ENCODE peak calls at places on chromosomes 3 and 15, in seven cellular contexts. S is AG09309, X is adrenal gland, W is foreskin fibroblast, F is right atrium auricular region, H is endothelial cell, L is upper lobe of left lung. J is an unnamed sample.

GRCh38 chr3:50885491-50885890 is 210.8 kb downstream of the DOCK3 start:
- DNase-seq in S (no peak), X (no peak), W (no peak), F (no peak), H (no peak), L (no peak), J (no peak)

GRCh38 chr3:16307832-16308531 is 43.0 kb downstream of the OXNAD1 start:
- DNase-seq in S (no peak), X (no peak), W (no peak), F (no peak), H (no peak), L (no peak), J (no peak)

GRCh38 chr3:12423918-12424634 is 60.2 kb upstream of the TSEN2 start:
- DNase-seq in S (no peak), X (peak; percentile 27), W (peak; percentile 68), F (no peak), H (no peak), L (no peak), J (no peak)

GRCh38 chr3:143078883-143079282 is 40.7 kb upstream of the CHST2 start:
- DNase-seq in S (peak; percentile 40), X (no peak), W (peak; percentile 66), F (no peak), H (no peak), L (no peak), J (no peak)

GRCh38 chr3:12633108-12633507 is 30.8 kb downstream of the RAF1 start:
- DNase-seq in S (no peak), X (no peak), W (no peak), F (no peak), H (no peak), L (no peak), J (no peak)

GRCh38 chr3:40377822-40378221 is 9.2 kb upstream of the ENTPD3 start:
- DNase-seq in S (no peak), X (no peak), W (no peak), F (no peak), H (no peak), L (no peak), J (no peak)

GRCh38 chr3:137116619-137117018 is 158.8 kb downstream of the IL20RB start:
- DNase-seq in S (no peak), X (no peak), W (no peak), F (no peak), H (no peak), L (no peak), J (no peak)

GRCh38 chr3:129577925-129578742 is 28.3 kb downstream of the PLXND1 start:
- DNase-seq in S (no peak), X (peak; percentile 48), W (no peak), F (no peak), H (no peak), L (peak; percentile 64), J (no peak)

GRCh38 chr3:98817546-98817945 is 54.4 kb downstream of the ST3GAL6 start:
- DNase-seq in S (no peak), X (no peak), W (no peak), F (no peak), H (no peak), L (no peak), J (peak; percentile 24)

GRCh38 chr15:50315814-50316630 is 39.0 kb downstream of the GABPB1 start:
- DNase-seq in S (peak; percentile 11), X (no peak), W (peak; percentile 21), F (no peak), H (no peak), L (no peak), J (peak; percentile 12)

GRCh38 chr3:99324854-99325253 is 313.5 kb upstream of the COL8A1 start:
- DNase-seq in S (no peak), X (no peak), W (no peak), F (no peak), H (no peak), L (no peak), J (no peak)

GRCh38 chr3:42839616-42840015 is 30.4 kb downstream of the ACKR2 start:
- DNase-seq in S (peak; percentile 41), X (peak; percentile 59), W (peak; percentile 60), F (no peak), H (peak; percentile 53), L (no peak), J (peak; percentile 38)

DNA sequence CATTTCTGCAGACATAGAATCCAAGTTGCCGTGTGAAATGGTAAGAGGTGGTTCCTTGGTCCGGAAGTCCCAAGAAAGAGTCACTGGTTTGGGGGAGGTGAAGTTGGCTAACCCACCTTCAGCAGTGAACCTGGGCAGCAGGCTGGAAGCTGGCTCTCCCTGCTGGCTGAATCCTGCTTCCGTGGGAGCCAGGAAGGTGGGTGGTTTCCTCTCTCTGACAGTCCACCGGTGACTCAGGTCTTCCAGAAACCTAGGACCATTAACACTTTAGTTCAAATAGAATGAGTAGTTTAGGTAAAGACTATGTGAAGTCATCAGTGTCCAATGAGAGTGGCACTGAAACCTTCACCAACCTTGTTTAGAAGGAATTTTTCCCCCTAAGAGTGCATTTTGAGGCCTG is 87.4 kb upstream of the CACNA2D3 start:
- DNase-seq in S (no peak), X (no peak), W (no peak), F (no peak), H (no peak), L (no peak), J (no peak)
- TF ChIP-seq CTCF in S (no peak), X (no peak), W (no peak), F (no peak), H (no peak), L (no peak), J (no peak)

DNA sequence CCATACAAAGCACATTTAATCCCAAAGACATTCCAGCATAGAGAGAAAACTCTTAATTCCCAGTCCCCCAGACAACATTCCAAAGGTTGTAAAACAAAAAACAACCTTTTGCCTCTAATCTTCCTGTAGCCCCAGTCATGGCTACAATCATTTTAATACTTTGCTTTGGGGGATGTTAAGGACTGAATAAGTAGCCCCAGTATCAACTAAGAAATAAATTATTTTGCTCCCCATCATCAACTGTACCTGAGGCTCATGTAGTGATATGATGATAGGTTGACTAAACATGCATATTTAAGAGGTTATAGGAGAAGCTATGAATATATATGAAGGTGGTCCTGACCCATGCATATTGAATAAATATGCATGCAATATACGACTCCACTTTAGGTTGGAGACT is 40.6 kb downstream of the PRR20G start:
- DNase-seq in S (no peak), X (no peak), W (no peak), F (no peak), H (no peak), L (no peak), J (no peak)
- TF ChIP-seq CTCF in S (no peak), X (no peak), W (no peak), F (no peak), H (no peak), L (no peak), J (no peak)

DNA sequence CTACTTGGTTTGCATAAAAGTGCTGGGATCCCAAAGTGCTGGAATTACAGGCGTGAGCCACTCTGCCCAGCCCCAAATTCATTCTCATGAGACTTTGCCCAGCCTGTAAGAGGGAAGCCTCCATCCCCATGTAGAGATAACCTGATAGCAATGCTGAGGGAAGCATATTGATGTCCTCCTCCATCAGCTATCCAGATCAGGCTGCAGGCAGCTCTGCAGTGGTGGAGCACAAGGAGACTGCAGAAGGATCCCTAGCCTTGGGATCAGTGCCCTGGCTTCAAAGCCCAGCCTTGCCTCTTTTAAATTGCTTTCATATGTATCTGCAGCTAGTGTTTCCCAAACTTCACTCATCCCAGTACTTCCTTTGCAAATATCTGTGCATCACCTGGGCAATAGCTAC is 32.7 kb downstream of the MECOM start:
- DNase-seq in S (no peak), X (no peak), W (no peak), F (no peak), H (no peak), L (no peak), J (no peak)
- TF ChIP-seq CTCF in S (no peak), X (no peak), W (no peak), F (no peak), H (no peak), L (no peak), J (no peak)

DNA sequence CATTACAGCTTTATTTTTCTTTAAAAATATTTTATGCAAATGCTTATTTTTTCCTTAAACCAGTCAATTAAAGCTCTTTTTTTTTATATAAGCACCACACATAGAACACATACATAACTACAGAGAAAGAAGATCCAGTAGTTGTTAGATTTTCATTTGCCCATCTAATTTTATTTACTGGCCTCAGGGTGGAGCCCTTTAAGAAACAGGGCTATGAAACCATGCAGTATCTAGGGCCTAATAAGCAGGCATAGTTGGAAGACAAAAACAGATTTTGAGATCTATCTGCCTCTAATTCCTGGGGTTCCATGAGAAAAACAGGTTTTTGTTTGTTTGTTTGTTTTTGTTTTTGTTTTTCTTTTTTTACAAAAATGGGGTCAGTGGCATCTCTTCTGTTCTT is 120.6 kb downstream of the BCHE start:
- DNase-seq in S (no peak), X (no peak), W (no peak), F (no peak), H (no peak), L (no peak), J (no peak)
- TF ChIP-seq CTCF in S (no peak), X (no peak), W (no peak), F (no peak), H (no peak), L (no peak), J (no peak)

GRCh38 chr3:139935071-139935865 is at the start of gene CLSTN2:
- DNase-seq in S (no peak), X (peak; percentile 55), W (peak; percentile 12), F (peak; percentile 79), H (peak; percentile 63), L (peak; percentile 22), J (no peak)
- TF ChIP-seq CTCF in S (no peak), X (peak; percentile 31), W (no peak), F (no peak), H (peak; percentile 9), L (no peak), J (no peak)

GRCh38 chr3:188742755-188743549 is 428.8 kb upstream of the TPRG1 start:
- DNase-seq in S (no peak), X (no peak), W (no peak), F (no peak), H (no peak), L (no peak), J (no peak)

GRCh38 chr3:188745031-188745430 is 426.7 kb upstream of the TPRG1 start:
- DNase-seq in S (no peak), X (no peak), W (no peak), F (no peak), H (no peak), L (no peak), J (no peak)

GRCh38 chr3:188744166-188744565 is 427.6 kb upstream of the TPRG1 start:
- DNase-seq in S (no peak), X (no peak), W (no peak), F (no peak), H (no peak), L (no peak), J (no peak)

GRCh38 chr3:188739547-188739946 is 432.2 kb upstream of the TPRG1 start:
- DNase-seq in S (no peak), X (no peak), W (no peak), F (no peak), H (no peak), L (no peak), J (no peak)

GRCh38 chr3:188740030-188740429 is 431.7 kb upstream of the TPRG1 start:
- DNase-seq in S (no peak), X (no peak), W (no peak), F (no peak), H (no peak), L (no peak), J (no peak)
- TF ChIP-seq CTCF in S (no peak), X (no peak), W (no peak), F (no peak), H (no peak), L (no peak), J (no peak)